ENCODE peak calls at places on chromosomes 11 and 22, in five cellular contexts. Y is IMR-90; E is PC-3; U is CD4-positive, alpha-beta T cell; L is AG10803. X is an unnamed sample.

GRCh38 chr11:27497911-27498310 is 8.7 kb downstream of the LIN7C start:
- DNase-seq in Y (no peak), E (no peak), U (no peak), L (no peak), X (no peak)

GRCh38 chr22:17243524-17243923 is 24.3 kb upstream of the ADA2 start:
- DNase-seq in L (no peak), E (peak; percentile 12), Y (no peak), U (no peak), X (no peak)

GRCh38 chr11:65204646-65205601 is 23.2 kb downstream of the CAPN1 start:
- DNase-seq in L (peak; percentile 20), U (peak; percentile 36), Y (peak; percentile 13), E (peak; percentile 59), X (peak; percentile 43)

GRCh38 chr11:60852060-60852638 is 3.6 kb downstream of the PTGDR2 start:
- DNase-seq in Y (no peak), L (no peak), E (no peak), U (no peak), X (no peak)

GRCh38 chr11:13800901-13801300 is 132.4 kb downstream of the FAR1 start:
- DNase-seq in U (no peak), L (no peak), Y (no peak), E (no peak), X (no peak)

GRCh38 chr11:60959445-60959844 is 7.5 kb upstream of the SLC15A3 start:
- DNase-seq in E (no peak), Y (no peak), L (peak; percentile 42), U (no peak), X (no peak)

GRCh38 chr11:125020342-125020741 is 42.8 kb upstream of the SLC37A2 start:
- DNase-seq in L (no peak), E (peak; percentile 54), Y (no peak), U (no peak), X (no peak)

GRCh38 chr11:10590516-10590915 is 22.1 kb upstream of the LYVE1 start:
- DNase-seq in U (no peak), Y (peak; percentile 56), L (peak; percentile 81), E (no peak), X (no peak)

GRCh38 chr11:9384535-9385287 is at the start of gene IPO7:
- DNase-seq in U (peak; percentile 72), E (peak; percentile 90), Y (peak; percentile 92), L (peak; percentile 90), X (peak; percentile 64)

GRCh38 chr22:20116376-20116950 is 559 bp downstream of the RANBP1 start:
- DNase-seq in L (no peak), E (no peak), U (no peak), Y (no peak), X (no peak)

GRCh38 chr11:74713686-74714085 is 17.5 kb downstream of the CHRDL2 start:
- DNase-seq in L (no peak), U (no peak), E (no peak), Y (no peak), X (no peak)

GRCh38 chr11:119694334-119694733 is 34.7 kb downstream of the NECTIN1 start:
- DNase-seq in U (no peak), E (no peak), Y (no peak), L (no peak), X (no peak)

DNA sequence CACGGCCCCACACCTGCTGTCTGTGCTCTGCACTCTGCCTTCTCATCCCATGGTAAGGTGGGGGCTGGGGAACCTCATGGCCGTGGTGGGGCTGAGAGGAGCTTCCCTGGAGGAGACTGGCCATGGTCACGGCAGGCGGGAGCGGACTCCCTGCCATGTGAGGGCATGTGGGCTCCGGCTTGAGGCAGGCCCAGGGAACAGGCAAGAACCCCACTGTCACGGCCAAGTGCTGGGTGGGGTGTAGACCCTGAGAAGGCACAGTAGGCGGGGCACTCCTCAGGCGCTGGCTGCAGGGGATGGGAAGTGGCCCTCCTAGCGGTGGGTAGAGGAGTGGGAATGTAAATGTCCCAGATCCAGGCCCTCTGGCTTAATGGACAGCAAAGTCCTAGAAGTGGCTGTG is 1262.7 kb downstream of the BRD1 start:
- DNase-seq in U (no peak), L (no peak), E (no peak), Y (no peak), X (no peak)
- TF ChIP-seq CTCF in U (no peak), L (no peak), E (no peak), Y (no peak), X (no peak)

GRCh38 chr11:115993613-115994012 is 489.4 kb upstream of the CADM1 start:
- DNase-seq in U (no peak), Y (no peak), L (no peak), E (no peak), X (no peak)

GRCh38 chr11:115985896-115986295 is 481.7 kb upstream of the CADM1 start:
- DNase-seq in L (no peak), E (no peak), Y (no peak), U (no peak), X (no peak)

GRCh38 chr11:115984228-115984627 is 480.0 kb upstream of the CADM1 start:
- DNase-seq in L (no peak), E (no peak), Y (no peak), U (no peak), X (no peak)

GRCh38 chr11:115990004-115990447 is 485.8 kb upstream of the CADM1 start:
- DNase-seq in Y (no peak), E (no peak), L (no peak), U (no peak), X (no peak)
- TF ChIP-seq CTCF in Y (peak; percentile 28), E (peak; percentile 46), L (peak; percentile 4), U (no peak), X (peak; percentile 67)

GRCh38 chr11:62737196-62737595 is 8.9 kb downstream of the TTC9C start:
- DNase-seq in Y (no peak), E (no peak), U (no peak), L (no peak), X (no peak)

GRCh38 chr11:62727833-62728721 is at the start of gene TTC9C:
- DNase-seq in L (peak; percentile 97), E (peak; percentile 99), Y (peak; percentile 97), U (peak; percentile 74), X (peak; percentile 69)

GRCh38 chr11:62727007-62727832 is at the start of gene HNRNPUL2:
- DNase-seq in E (peak; percentile 100), L (peak; percentile 99), U (peak; percentile 97), Y (peak; percentile 99), X (peak; percentile 97)

GRCh38 chr11:62732830-62733229 is 4.5 kb downstream of the TTC9C start:
- DNase-seq in L (peak; percentile 48), U (no peak), E (peak; percentile 36), Y (peak; percentile 36), X (no peak)
- TF ChIP-seq CTCF in L (peak; percentile 32), U (peak; percentile 31), E (peak; percentile 60), Y (peak; percentile 28), X (no peak)

GRCh38 chr11:17601206-17602075 is 54.4 kb downstream of the OTOG start:
- DNase-seq in L (no peak), U (no peak), Y (no peak), E (no peak), X (no peak)
- TF ChIP-seq CTCF in L (no peak), U (no peak), Y (no peak), E (no peak), X (no peak)

DNA sequence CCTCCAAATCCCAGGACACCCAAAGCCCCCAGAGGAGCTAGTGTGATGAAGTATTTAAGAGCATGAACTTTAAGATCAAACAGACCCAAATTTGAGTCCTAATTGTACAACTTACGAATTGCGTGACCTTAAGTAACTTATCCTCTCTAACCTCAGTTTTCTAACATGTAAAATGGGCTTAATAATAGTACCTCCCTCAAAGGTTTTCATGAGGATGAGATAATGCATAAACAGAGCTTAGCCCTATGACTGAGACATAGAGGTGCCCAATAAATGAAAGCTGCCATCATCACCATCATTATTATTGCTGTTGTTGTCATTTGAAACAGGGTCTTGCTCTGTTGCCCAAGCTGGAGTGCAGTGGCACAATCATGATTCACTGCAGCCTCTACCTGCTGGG is 9.2 kb downstream of the SCN2B start:
- DNase-seq in U (no peak), Y (no peak), L (no peak), E (no peak), X (no peak)
- TF ChIP-seq CTCF in U (no peak), Y (no peak), L (no peak), E (no peak), X (no peak)

DNA sequence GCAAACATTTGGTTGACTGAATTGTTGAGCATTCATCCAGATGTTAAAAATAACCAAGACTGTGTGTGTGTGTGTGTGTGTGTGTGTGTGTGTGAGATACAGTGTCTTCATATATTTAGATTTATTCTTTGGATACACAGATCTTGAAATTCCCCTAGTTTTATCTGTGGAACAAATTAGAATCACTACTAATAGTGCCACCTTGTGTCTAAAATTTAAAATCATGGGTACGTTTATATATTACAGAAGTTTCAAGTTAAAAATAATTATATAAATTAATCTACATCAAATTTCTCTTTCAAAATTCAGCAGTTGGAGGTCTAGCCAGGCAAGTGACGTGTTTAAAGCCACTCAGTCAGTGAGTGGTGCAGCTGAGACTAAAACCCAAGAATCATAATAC is 1566.2 kb upstream of the TENM4 start:
- DNase-seq in Y (peak; percentile 14), U (no peak), L (peak; percentile 33), E (peak; percentile 63), X (no peak)
- TF ChIP-seq CTCF in Y (peak; percentile 28), U (no peak), L (peak; percentile 35), E (peak; percentile 46), X (peak; percentile 30)

GRCh38 chr11:44950625-44951472 is at the start of gene TP53I11:
- DNase-seq in E (peak; percentile 63), U (peak; percentile 19), Y (peak; percentile 60), L (peak; percentile 70), X (peak; percentile 67)
- TF ChIP-seq CTCF in E (peak; percentile 59), U (peak; percentile 51), Y (peak; percentile 60), L (peak; percentile 27), X (peak; percentile 97)

X was measured in progenitor cell of endocrine pancreas.